ENCODE peak calls at places on chromosomes 4 and X, in five cellular contexts. One of them, this sample, is unnamed.

GRCh38 chr4:41124916-41125548 is 89.3 kb downstream of the APBB2 start:
- DNase-seq in suprapubic skin: no peak
- DNase-seq in heart left ventricle: no peak
- DNase-seq in activated CD4-positive, alpha-beta T cell treated with anti-CD3 and anti-CD28 coated beads, Interleukin-2, amount 50 U/mL, for 1 hour: no peak
- DNase-seq in adrenal gland: no peak
- DNase-seq in this sample: no peak

GRCh38 chr4:52244773-52245360 is 193.8 kb downstream of the SPATA18 start:
- DNase-seq in suprapubic skin: no peak
- DNase-seq in heart left ventricle: no peak
- DNase-seq in activated CD4-positive, alpha-beta T cell treated with anti-CD3 and anti-CD28 coated beads, Interleukin-2, amount 50 U/mL, for 1 hour: no peak
- DNase-seq in adrenal gland: no peak
- DNase-seq in this sample: no peak

GRCh38 chr4:186725422-186726149 is 1.9 kb upstream of the FAT1 start:
- DNase-seq in suprapubic skin: peak; percentile 76
- DNase-seq in heart left ventricle: peak; percentile 84
- DNase-seq in activated CD4-positive, alpha-beta T cell treated with anti-CD3 and anti-CD28 coated beads, Interleukin-2, amount 50 U/mL, for 1 hour: no peak
- DNase-seq in adrenal gland: peak; percentile 48
- DNase-seq in this sample: no peak

GRCh38 chrX:153406011-153406410 is 4.9 kb upstream of the PNMA6E start:
- DNase-seq in suprapubic skin: no peak
- DNase-seq in heart left ventricle: no peak
- DNase-seq in activated CD4-positive, alpha-beta T cell treated with anti-CD3 and anti-CD28 coated beads, Interleukin-2, amount 50 U/mL, for 1 hour: no peak
- DNase-seq in adrenal gland: no peak
- DNase-seq in this sample: no peak

GRCh38 chr4:147361726-147362125 is 119.2 kb upstream of the EDNRA start:
- DNase-seq in suprapubic skin: no peak
- DNase-seq in heart left ventricle: no peak
- DNase-seq in activated CD4-positive, alpha-beta T cell treated with anti-CD3 and anti-CD28 coated beads, Interleukin-2, amount 50 U/mL, for 1 hour: no peak
- DNase-seq in adrenal gland: peak; percentile 39
- DNase-seq in this sample: no peak

GRCh38 chr4:24321637-24322036 is 262.7 kb downstream of the DHX15 start:
- DNase-seq in suprapubic skin: no peak
- DNase-seq in heart left ventricle: no peak
- DNase-seq in activated CD4-positive, alpha-beta T cell treated with anti-CD3 and anti-CD28 coated beads, Interleukin-2, amount 50 U/mL, for 1 hour: no peak
- DNase-seq in adrenal gland: no peak
- DNase-seq in this sample: no peak

GRCh38 chr4:55475394-55476243 is 71.1 kb downstream of the CLOCK start:
- DNase-seq in suprapubic skin: no peak
- DNase-seq in heart left ventricle: no peak
- DNase-seq in activated CD4-positive, alpha-beta T cell treated with anti-CD3 and anti-CD28 coated beads, Interleukin-2, amount 50 U/mL, for 1 hour: no peak
- DNase-seq in adrenal gland: no peak
- DNase-seq in this sample: no peak

GRCh38 chr4:123616970-123617392 is 220.4 kb downstream of the SPRY1 start:
- DNase-seq in suprapubic skin: peak; percentile 68
- DNase-seq in heart left ventricle: no peak
- DNase-seq in activated CD4-positive, alpha-beta T cell treated with anti-CD3 and anti-CD28 coated beads, Interleukin-2, amount 50 U/mL, for 1 hour: peak; percentile 40
- DNase-seq in adrenal gland: peak; percentile 67
- DNase-seq in this sample: peak; percentile 89

GRCh38 chr4:13536607-13537006 is 7.7 kb downstream of the NKX3-2 start:
- DNase-seq in suprapubic skin: no peak
- DNase-seq in heart left ventricle: no peak
- DNase-seq in activated CD4-positive, alpha-beta T cell treated with anti-CD3 and anti-CD28 coated beads, Interleukin-2, amount 50 U/mL, for 1 hour: no peak
- DNase-seq in adrenal gland: no peak
- DNase-seq in this sample: no peak

GRCh38 chr4:144356941-144357381 is 216.4 kb upstream of the GYPA start:
- DNase-seq in suprapubic skin: no peak
- DNase-seq in heart left ventricle: no peak
- DNase-seq in activated CD4-positive, alpha-beta T cell treated with anti-CD3 and anti-CD28 coated beads, Interleukin-2, amount 50 U/mL, for 1 hour: no peak
- DNase-seq in adrenal gland: no peak
- DNase-seq in this sample: no peak

GRCh38 chr4:123997116-123997515 is 600.5 kb downstream of the SPRY1 start:
- DNase-seq in suprapubic skin: no peak
- DNase-seq in heart left ventricle: no peak
- DNase-seq in activated CD4-positive, alpha-beta T cell treated with anti-CD3 and anti-CD28 coated beads, Interleukin-2, amount 50 U/mL, for 1 hour: no peak
- DNase-seq in adrenal gland: no peak
- DNase-seq in this sample: no peak

GRCh38 chr4:164261831-164262230 is 492.1 kb upstream of the SMIM31 start:
- DNase-seq in suprapubic skin: no peak
- DNase-seq in heart left ventricle: no peak
- DNase-seq in activated CD4-positive, alpha-beta T cell treated with anti-CD3 and anti-CD28 coated beads, Interleukin-2, amount 50 U/mL, for 1 hour: no peak
- DNase-seq in adrenal gland: no peak
- DNase-seq in this sample: no peak

GRCh38 chr4:24599275-24599674 is 14.9 kb upstream of the DHX15 start:
- DNase-seq in suprapubic skin: no peak
- DNase-seq in heart left ventricle: no peak
- DNase-seq in activated CD4-positive, alpha-beta T cell treated with anti-CD3 and anti-CD28 coated beads, Interleukin-2, amount 50 U/mL, for 1 hour: no peak
- DNase-seq in adrenal gland: no peak
- DNase-seq in this sample: no peak

GRCh38 chr4:2867758-2868491 is 24.3 kb downstream of the ADD1 start:
- DNase-seq in suprapubic skin: no peak
- DNase-seq in heart left ventricle: no peak
- DNase-seq in activated CD4-positive, alpha-beta T cell treated with anti-CD3 and anti-CD28 coated beads, Interleukin-2, amount 50 U/mL, for 1 hour: no peak
- DNase-seq in adrenal gland: no peak
- DNase-seq in this sample: no peak

GRCh38 chrX:133056341-133056740 is 40.6 kb downstream of the USP26 start:
- DNase-seq in suprapubic skin: no peak
- DNase-seq in heart left ventricle: no peak
- DNase-seq in activated CD4-positive, alpha-beta T cell treated with anti-CD3 and anti-CD28 coated beads, Interleukin-2, amount 50 U/mL, for 1 hour: no peak
- DNase-seq in adrenal gland: no peak
- DNase-seq in this sample: no peak

GRCh38 chrX:154398668-154399526 is 720 bp downstream of the RPL10 start:
- DNase-seq in suprapubic skin: peak; percentile 94
- DNase-seq in heart left ventricle: peak; percentile 92
- DNase-seq in activated CD4-positive, alpha-beta T cell treated with anti-CD3 and anti-CD28 coated beads, Interleukin-2, amount 50 U/mL, for 1 hour: peak; percentile 80
- DNase-seq in adrenal gland: peak; percentile 93
- DNase-seq in this sample: peak; percentile 84

GRCh38 chr4:6694177-6694901 is 661 bp downstream of the S100P start:
- DNase-seq in suprapubic skin: no peak
- DNase-seq in heart left ventricle: no peak
- DNase-seq in activated CD4-positive, alpha-beta T cell treated with anti-CD3 and anti-CD28 coated beads, Interleukin-2, amount 50 U/mL, for 1 hour: no peak
- DNase-seq in adrenal gland: no peak
- DNase-seq in this sample: no peak

GRCh38 chr4:29375716-29376115 is 1344.5 kb upstream of the PCDH7 start:
- DNase-seq in suprapubic skin: no peak
- DNase-seq in heart left ventricle: no peak
- DNase-seq in activated CD4-positive, alpha-beta T cell treated with anti-CD3 and anti-CD28 coated beads, Interleukin-2, amount 50 U/mL, for 1 hour: no peak
- DNase-seq in adrenal gland: no peak
- DNase-seq in this sample: no peak

GRCh38 chr4:65658117-65658516 is 12.2 kb downstream of the EPHA5 start:
- DNase-seq in suprapubic skin: no peak
- DNase-seq in heart left ventricle: no peak
- DNase-seq in activated CD4-positive, alpha-beta T cell treated with anti-CD3 and anti-CD28 coated beads, Interleukin-2, amount 50 U/mL, for 1 hour: no peak
- DNase-seq in adrenal gland: no peak
- DNase-seq in this sample: no peak

GRCh38 chrX:21770631-21771321 is 12.9 kb upstream of the SMPX start:
- DNase-seq in suprapubic skin: no peak
- DNase-seq in heart left ventricle: no peak
- DNase-seq in activated CD4-positive, alpha-beta T cell treated with anti-CD3 and anti-CD28 coated beads, Interleukin-2, amount 50 U/mL, for 1 hour: no peak
- DNase-seq in adrenal gland: no peak
- DNase-seq in this sample: no peak

GRCh38 chr4:179595671-179596410 is 2153.6 kb upstream of the AGA start:
- DNase-seq in suprapubic skin: no peak
- DNase-seq in heart left ventricle: no peak
- DNase-seq in activated CD4-positive, alpha-beta T cell treated with anti-CD3 and anti-CD28 coated beads, Interleukin-2, amount 50 U/mL, for 1 hour: no peak
- DNase-seq in adrenal gland: no peak
- DNase-seq in this sample: no peak